ENCODE peak calls at places on chromosome 20, in seven cellular contexts. N, I, M, K, W, U and G are unnamed samples.

GRCh38 chr20:7792131-7792869 is 148.0 kb downstream of the HAO1 start:
- DNase-seq in U (no peak), K (no peak), N (no peak), W (no peak), I (peak; percentile 49), M (no peak), G (no peak)

GRCh38 chr20:46053416-46053815 is 24.4 kb downstream of the SLC12A5 start:
- DNase-seq in N (no peak), M (no peak), U (no peak), W (no peak), K (no peak), I (no peak), G (no peak)

GRCh38 chr20:24705486-24705885 is 236.1 kb downstream of the SYNDIG1 start:
- DNase-seq in W (no peak), U (no peak), N (no peak), I (no peak), K (no peak), M (no peak), G (no peak)

GRCh38 chr20:58775371-58775770 is 75.3 kb downstream of the GNAS-AS1 start:
- DNase-seq in W (no peak), M (no peak), K (no peak), I (no peak), U (no peak), N (no peak), G (no peak)

GRCh38 chr20:1820137-1821074 is 74.8 kb upstream of the SIRPA start:
- DNase-seq in W (no peak), K (no peak), N (no peak), M (no peak), U (no peak), I (peak; percentile 60), G (no peak)

GRCh38 chr20:47397652-47398301 is 41.3 kb upstream of the ZMYND8 start:
- DNase-seq in M (no peak), K (no peak), U (no peak), I (no peak), W (no peak), N (no peak), G (no peak)

GRCh38 chr20:53748176-53748575 is 154.5 kb upstream of the ZNF217 start:
- DNase-seq in M (no peak), I (no peak), W (no peak), N (no peak), U (no peak), K (no peak), G (no peak)

GRCh38 chr20:33443512-33444239 is at the start of gene SNTA1:
- DNase-seq in U (peak; percentile 91), W (peak; percentile 77), M (peak; percentile 82), I (peak; percentile 81), K (peak; percentile 92), N (no peak), G (peak; percentile 88)